ENCODE peak calls at places on chromosomes 16 and 17, in five cellular contexts. One of them, this sample, is unnamed.

GRCh38 chr17:65531508-65532431 is 29.7 kb downstream of the AXIN2 start:
- DNase-seq in endothelial cell of umbilical vein: no peak
- DNase-seq in AG09319: peak
- DNase-seq in left ventricle myocardium inferior: peak
- DNase-seq in heart left ventricle: peak
- DNase-seq in this sample: no peak

GRCh38 chr17:61735807-61736206 is 127.5 kb downstream of the BRIP1 start:
- DNase-seq in left ventricle myocardium inferior: no peak
- DNase-seq in AG09319: no peak
- DNase-seq in endothelial cell of umbilical vein: no peak
- DNase-seq in heart left ventricle: no peak
- DNase-seq in this sample: no peak

GRCh38 chr17:56867948-56868376 is 34.0 kb downstream of the DGKE start:
- DNase-seq in heart left ventricle: no peak
- DNase-seq in AG09319: no peak
- DNase-seq in endothelial cell of umbilical vein: peak
- DNase-seq in left ventricle myocardium inferior: no peak
- DNase-seq in this sample: peak

GRCh38 chr17:18248300-18248731 is 10.2 kb downstream of the FLII start:
- DNase-seq in AG09319: no peak
- DNase-seq in heart left ventricle: peak
- DNase-seq in left ventricle myocardium inferior: peak
- DNase-seq in endothelial cell of umbilical vein: peak
- DNase-seq in this sample: peak

GRCh38 chr16:74268372-74268782 is 28.2 kb upstream of the PSMD7 start:
- DNase-seq in heart left ventricle: no peak
- DNase-seq in left ventricle myocardium inferior: no peak
- DNase-seq in endothelial cell of umbilical vein: no peak
- DNase-seq in AG09319: no peak
- DNase-seq in this sample: no peak

GRCh38 chr17:31095239-31096105 is 695 bp downstream of the NF1 start:
- DNase-seq in endothelial cell of umbilical vein: peak
- DNase-seq in AG09319: no peak
- DNase-seq in left ventricle myocardium inferior: peak
- DNase-seq in heart left ventricle: peak
- DNase-seq in this sample: peak

GRCh38 chr17:64066709-64067108 is 46.3 kb upstream of the ICAM2 start:
- DNase-seq in left ventricle myocardium inferior: no peak
- DNase-seq in heart left ventricle: no peak
- DNase-seq in AG09319: no peak
- DNase-seq in endothelial cell of umbilical vein: no peak
- DNase-seq in this sample: no peak

GRCh38 chr17:61007980-61008379 is 330.3 kb downstream of the BCAS3 start:
- DNase-seq in AG09319: no peak
- DNase-seq in endothelial cell of umbilical vein: no peak
- DNase-seq in left ventricle myocardium inferior: no peak
- DNase-seq in heart left ventricle: peak
- DNase-seq in this sample: no peak

GRCh38 chr17:70552230-70552981 is 383.1 kb downstream of the KCNJ2 start:
- DNase-seq in left ventricle myocardium inferior: no peak
- DNase-seq in heart left ventricle: no peak
- DNase-seq in AG09319: peak
- DNase-seq in endothelial cell of umbilical vein: peak
- DNase-seq in this sample: peak

GRCh38 chr16:83802135-83802534 is 5.6 kb upstream of the HSBP1 start:
- DNase-seq in endothelial cell of umbilical vein: peak
- DNase-seq in left ventricle myocardium inferior: no peak
- DNase-seq in AG09319: peak
- DNase-seq in heart left ventricle: no peak
- DNase-seq in this sample: peak

GRCh38 chr16:84543931-84544776 is 39.7 kb upstream of the MEAK7 start:
- DNase-seq in endothelial cell of umbilical vein: no peak
- DNase-seq in left ventricle myocardium inferior: no peak
- DNase-seq in heart left ventricle: no peak
- DNase-seq in AG09319: no peak
- DNase-seq in this sample: no peak

GRCh38 chr17:62968445-62968923 is 2.4 kb downstream of the TANC2 start:
- DNase-seq in heart left ventricle: no peak
- DNase-seq in endothelial cell of umbilical vein: peak
- DNase-seq in AG09319: peak
- DNase-seq in left ventricle myocardium inferior: no peak
- DNase-seq in this sample: peak

GRCh38 chr17:79439493-79439892 is 171.4 kb downstream of the RBFOX3 start:
- DNase-seq in endothelial cell of umbilical vein: no peak
- DNase-seq in AG09319: no peak
- DNase-seq in left ventricle myocardium inferior: no peak
- DNase-seq in heart left ventricle: no peak
- DNase-seq in this sample: no peak

GRCh38 chr17:81510798-81511549 is 1.6 kb downstream of the ACTG1 start:
- DNase-seq in AG09319: no peak
- DNase-seq in left ventricle myocardium inferior: no peak
- DNase-seq in heart left ventricle: peak
- DNase-seq in endothelial cell of umbilical vein: peak
- DNase-seq in this sample: peak

GRCh38 chr16:57530104-57530522 is 6.3 kb downstream of the CCDC102A start:
- DNase-seq in endothelial cell of umbilical vein: peak
- DNase-seq in AG09319: no peak
- DNase-seq in heart left ventricle: peak
- DNase-seq in left ventricle myocardium inferior: peak
- DNase-seq in this sample: peak

GRCh38 chr17:64534187-64534586 is 27.4 kb downstream of the CEP95 start:
- DNase-seq in endothelial cell of umbilical vein: peak
- DNase-seq in left ventricle myocardium inferior: no peak
- DNase-seq in AG09319: no peak
- DNase-seq in heart left ventricle: no peak
- DNase-seq in this sample: no peak

GRCh38 chr16:4893103-4893862 is 43.7 kb downstream of the PPL start:
- DNase-seq in left ventricle myocardium inferior: no peak
- DNase-seq in AG09319: no peak
- DNase-seq in heart left ventricle: no peak
- DNase-seq in endothelial cell of umbilical vein: no peak
- DNase-seq in this sample: no peak

GRCh38 chr17:83180264-83180995 is 101.0 kb downstream of the METRNL start:
- DNase-seq in AG09319: no peak
- DNase-seq in endothelial cell of umbilical vein: no peak
- DNase-seq in left ventricle myocardium inferior: no peak
- DNase-seq in heart left ventricle: no peak
- DNase-seq in this sample: no peak

GRCh38 chr16:88810868-88811599 is 694 bp downstream of the APRT start:
- DNase-seq in left ventricle myocardium inferior: peak
- DNase-seq in endothelial cell of umbilical vein: peak
- DNase-seq in heart left ventricle: peak
- DNase-seq in AG09319: no peak
- DNase-seq in this sample: peak

GRCh38 chr17:73491648-73492047 is 152.6 kb downstream of the SDK2 start:
- DNase-seq in endothelial cell of umbilical vein: no peak
- DNase-seq in heart left ventricle: no peak
- DNase-seq in left ventricle myocardium inferior: no peak
- DNase-seq in AG09319: no peak
- DNase-seq in this sample: no peak

GRCh38 chr16:3950343-3951193 is 70.1 kb upstream of the CREBBP start:
- DNase-seq in AG09319: peak
- DNase-seq in endothelial cell of umbilical vein: peak
- DNase-seq in heart left ventricle: peak
- DNase-seq in left ventricle myocardium inferior: peak
- DNase-seq in this sample: peak

GRCh38 chr16:85395913-85396878 is 216.9 kb upstream of the GSE1 start:
- DNase-seq in left ventricle myocardium inferior: peak
- DNase-seq in heart left ventricle: peak
- DNase-seq in endothelial cell of umbilical vein: peak
- DNase-seq in AG09319: no peak
- DNase-seq in this sample: no peak

GRCh38 chr16:77574867-77575619 is 140.2 kb upstream of the ADAMTS18 start:
- DNase-seq in left ventricle myocardium inferior: no peak
- DNase-seq in heart left ventricle: peak
- DNase-seq in AG09319: no peak
- DNase-seq in endothelial cell of umbilical vein: peak
- DNase-seq in this sample: no peak

GRCh38 chr17:64081802-64082799 is 47.8 kb downstream of the ERN1 start:
- DNase-seq in endothelial cell of umbilical vein: peak
- DNase-seq in AG09319: peak
- DNase-seq in left ventricle myocardium inferior: no peak
- DNase-seq in heart left ventricle: no peak
- DNase-seq in this sample: peak

GRCh38 chr17:53353919-53354351 is 468.8 kb upstream of the KIF2B start:
- DNase-seq in left ventricle myocardium inferior: no peak
- DNase-seq in AG09319: no peak
- DNase-seq in heart left ventricle: no peak
- DNase-seq in endothelial cell of umbilical vein: no peak
- DNase-seq in this sample: no peak

GRCh38 chr17:31534223-31534888 is 142.9 kb downstream of the RAB11FIP4 start:
- DNase-seq in endothelial cell of umbilical vein: no peak
- DNase-seq in left ventricle myocardium inferior: no peak
- DNase-seq in heart left ventricle: no peak
- DNase-seq in AG09319: no peak
- DNase-seq in this sample: no peak

GRCh38 chr16:83847371-83848225 is 39.8 kb downstream of the HSBP1 start:
- DNase-seq in heart left ventricle: no peak
- DNase-seq in AG09319: no peak
- DNase-seq in left ventricle myocardium inferior: no peak
- DNase-seq in endothelial cell of umbilical vein: peak
- DNase-seq in this sample: no peak

GRCh38 chr17:14464741-14465140 is 163.9 kb downstream of the HS3ST3B1 start:
- DNase-seq in heart left ventricle: no peak
- DNase-seq in endothelial cell of umbilical vein: no peak
- DNase-seq in left ventricle myocardium inferior: no peak
- DNase-seq in AG09319: peak
- DNase-seq in this sample: peak

GRCh38 chr16:4217246-4218131 is 24.4 kb downstream of the SRL start:
- DNase-seq in left ventricle myocardium inferior: peak
- DNase-seq in heart left ventricle: peak
- DNase-seq in endothelial cell of umbilical vein: no peak
- DNase-seq in AG09319: no peak
- DNase-seq in this sample: no peak

GRCh38 chr16:12067714-12068401 is 91.3 kb downstream of the SNX29 start:
- DNase-seq in endothelial cell of umbilical vein: peak
- DNase-seq in AG09319: peak
- DNase-seq in heart left ventricle: no peak
- DNase-seq in left ventricle myocardium inferior: no peak
- DNase-seq in this sample: peak

GRCh38 chr16:19502395-19503131 is 19.3 kb downstream of the GDE1 start:
- DNase-seq in endothelial cell of umbilical vein: peak
- DNase-seq in AG09319: peak
- DNase-seq in heart left ventricle: peak
- DNase-seq in left ventricle myocardium inferior: peak
- DNase-seq in this sample: peak

DNA sequence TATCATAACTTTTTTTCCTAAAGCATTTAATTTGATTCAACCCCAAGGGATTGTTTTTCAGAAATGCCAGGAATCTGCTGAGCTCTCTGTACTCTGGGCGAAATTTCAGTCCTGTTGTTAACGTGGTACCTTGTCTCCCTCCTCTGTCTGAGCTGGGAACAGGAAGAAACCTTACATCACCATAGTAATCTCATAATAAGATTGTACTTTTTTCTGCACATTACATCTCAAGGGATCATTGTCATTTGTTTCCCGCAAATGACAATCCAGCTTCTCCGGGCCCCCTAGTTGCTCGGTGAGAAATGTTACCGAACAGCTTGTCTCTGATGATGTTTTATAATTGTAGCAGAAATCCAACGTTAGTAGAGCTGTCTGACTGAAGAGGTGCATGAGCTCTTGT is 152.7 kb upstream of the ERCC4 start:
- DNase-seq in left ventricle myocardium inferior: no peak
- DNase-seq in heart left ventricle: no peak
- DNase-seq in endothelial cell of umbilical vein: no peak
- DNase-seq in AG09319: no peak
- DNase-seq in this sample: no peak
- TF ChIP-seq CTCF in left ventricle myocardium inferior: peak
- TF ChIP-seq CTCF in heart left ventricle: peak
- TF ChIP-seq CTCF in endothelial cell of umbilical vein: no peak
- TF ChIP-seq CTCF in AG09319: no peak
- TF ChIP-seq CTCF in this sample: no peak

GRCh38 chr16:72203401-72203800 is 31.4 kb upstream of the PMFBP1 start:
- DNase-seq in AG09319: no peak
- DNase-seq in heart left ventricle: peak
- DNase-seq in endothelial cell of umbilical vein: peak
- DNase-seq in left ventricle myocardium inferior: no peak
- DNase-seq in this sample: peak
- TF ChIP-seq CTCF in AG09319: no peak
- TF ChIP-seq CTCF in heart left ventricle: no peak
- TF ChIP-seq CTCF in endothelial cell of umbilical vein: no peak
- TF ChIP-seq CTCF in left ventricle myocardium inferior: no peak
- TF ChIP-seq CTCF in this sample: no peak

GRCh38 chr16:15643453-15644305 is 725 bp upstream of the MARF1 start:
- DNase-seq in heart left ventricle: no peak
- DNase-seq in endothelial cell of umbilical vein: peak
- DNase-seq in AG09319: no peak
- DNase-seq in left ventricle myocardium inferior: no peak
- DNase-seq in this sample: peak

GRCh38 chr16:15640966-15641365 is 2.0 kb downstream of the MARF1 start:
- DNase-seq in endothelial cell of umbilical vein: no peak
- DNase-seq in heart left ventricle: no peak
- DNase-seq in left ventricle myocardium inferior: no peak
- DNase-seq in AG09319: no peak
- DNase-seq in this sample: no peak

GRCh38 chr16:15641753-15642556 is 999 bp downstream of the MARF1 start:
- DNase-seq in AG09319: no peak
- DNase-seq in heart left ventricle: no peak
- DNase-seq in endothelial cell of umbilical vein: no peak
- DNase-seq in left ventricle myocardium inferior: no peak
- DNase-seq in this sample: no peak

GRCh38 chr16:15644306-15644961 is 1.5 kb upstream of the MARF1 start:
- DNase-seq in heart left ventricle: no peak
- DNase-seq in left ventricle myocardium inferior: no peak
- DNase-seq in endothelial cell of umbilical vein: no peak
- DNase-seq in AG09319: no peak
- DNase-seq in this sample: peak

GRCh38 chr16:15642557-15643452 is at the start of gene MARF1:
- DNase-seq in endothelial cell of umbilical vein: peak
- DNase-seq in left ventricle myocardium inferior: peak
- DNase-seq in AG09319: peak
- DNase-seq in heart left ventricle: peak
- DNase-seq in this sample: peak
- TF ChIP-seq CTCF in endothelial cell of umbilical vein: no peak
- TF ChIP-seq CTCF in left ventricle myocardium inferior: peak
- TF ChIP-seq CTCF in AG09319: peak
- TF ChIP-seq CTCF in heart left ventricle: no peak
- TF ChIP-seq CTCF in this sample: peak

GRCh38 chr17:68443974-68444464 is 13.3 kb downstream of the WIPI1 start:
- DNase-seq in left ventricle myocardium inferior: no peak
- DNase-seq in AG09319: no peak
- DNase-seq in endothelial cell of umbilical vein: no peak
- DNase-seq in heart left ventricle: no peak
- DNase-seq in this sample: no peak
- TF ChIP-seq CTCF in left ventricle myocardium inferior: no peak
- TF ChIP-seq CTCF in AG09319: no peak
- TF ChIP-seq CTCF in endothelial cell of umbilical vein: no peak
- TF ChIP-seq CTCF in heart left ventricle: no peak
- TF ChIP-seq CTCF in this sample: no peak

DNA sequence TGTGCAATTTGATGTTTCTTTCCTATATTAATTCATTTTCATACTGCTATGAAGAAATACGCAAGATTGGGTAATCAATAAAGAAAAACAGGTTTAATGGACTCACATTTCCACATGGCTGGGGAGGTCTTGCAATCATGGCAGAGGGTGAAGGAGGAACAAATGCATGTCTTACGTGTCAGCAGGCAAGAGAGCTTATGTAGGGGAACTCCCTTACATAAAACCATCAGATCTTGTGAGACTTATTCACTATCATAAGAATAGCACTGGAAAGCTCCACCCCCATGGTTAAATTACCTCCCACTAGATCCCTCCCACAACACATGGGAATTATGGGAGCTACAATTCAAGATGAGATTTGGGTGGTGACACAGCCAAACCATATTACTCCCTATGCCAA is 418.9 kb upstream of the MAF start:
- DNase-seq in heart left ventricle: no peak
- DNase-seq in endothelial cell of umbilical vein: no peak
- DNase-seq in AG09319: no peak
- DNase-seq in left ventricle myocardium inferior: no peak
- DNase-seq in this sample: no peak
- TF ChIP-seq CTCF in heart left ventricle: no peak
- TF ChIP-seq CTCF in endothelial cell of umbilical vein: no peak
- TF ChIP-seq CTCF in AG09319: no peak
- TF ChIP-seq CTCF in left ventricle myocardium inferior: no peak
- TF ChIP-seq CTCF in this sample: no peak